ENCODE peak calls at places on chromosomes 5 and 9, in four cellular contexts. One of them, this sample, is unnamed.

GRCh38 chr9:128208386-128208785 is 5.2 kb downstream of the DNM1 start:
- DNase-seq in mesendoderm: no peak
- DNase-seq in A549: no peak
- DNase-seq in OCI-LY7: no peak
- DNase-seq in this sample: no peak

GRCh38 chr9:33737811-33738606 is 57.4 kb upstream of the PRSS3 start:
- DNase-seq in A549: peak; percentile 81
- DNase-seq in OCI-LY7: peak; percentile 54
- DNase-seq in mesendoderm: peak; percentile 81
- DNase-seq in this sample: peak; percentile 76

GRCh38 chr5:137412136-137412535 is 87.0 kb downstream of the SPOCK1 start:
- DNase-seq in mesendoderm: no peak
- DNase-seq in OCI-LY7: no peak
- DNase-seq in A549: no peak
- DNase-seq in this sample: no peak

GRCh38 chr9:99430301-99430700 is 208.2 kb downstream of the SEC61B start:
- DNase-seq in OCI-LY7: no peak
- DNase-seq in A549: no peak
- DNase-seq in mesendoderm: no peak
- DNase-seq in this sample: no peak

GRCh38 chr9:13268469-13268868 is 11.0 kb downstream of the MPDZ start:
- DNase-seq in OCI-LY7: no peak
- DNase-seq in mesendoderm: peak; percentile 46
- DNase-seq in A549: peak; percentile 54
- DNase-seq in this sample: no peak

GRCh38 chr9:100117316-100117715 is 18.3 kb downstream of the INVS start:
- DNase-seq in OCI-LY7: no peak
- DNase-seq in mesendoderm: no peak
- DNase-seq in A549: no peak
- DNase-seq in this sample: no peak

GRCh38 chr5:168793844-168794837 is 215.0 kb upstream of the PANK3 start:
- DNase-seq in A549: peak; percentile 10
- DNase-seq in OCI-LY7: no peak
- DNase-seq in mesendoderm: peak; percentile 27
- DNase-seq in this sample: peak; percentile 55

GRCh38 chr9:20562051-20562450 is 60.2 kb downstream of the MLLT3 start:
- DNase-seq in OCI-LY7: no peak
- DNase-seq in A549: no peak
- DNase-seq in mesendoderm: no peak
- DNase-seq in this sample: no peak

GRCh38 chr5:129696636-129697035 is 51.3 kb upstream of the MINAR2 start:
- DNase-seq in mesendoderm: peak; percentile 10
- DNase-seq in OCI-LY7: no peak
- DNase-seq in A549: no peak
- DNase-seq in this sample: no peak

GRCh38 chr5:116068028-116068632 is 16.7 kb upstream of the COMMD10 start:
- DNase-seq in mesendoderm: peak; percentile 37
- DNase-seq in OCI-LY7: peak; percentile 74
- DNase-seq in A549: peak; percentile 60
- DNase-seq in this sample: peak; percentile 82

GRCh38 chr9:27073841-27074728 is 34.9 kb upstream of the TEK start:
- DNase-seq in mesendoderm: no peak
- DNase-seq in OCI-LY7: no peak
- DNase-seq in A549: no peak
- DNase-seq in this sample: no peak

GRCh38 chr5:14676320-14676719 is 11.8 kb downstream of the OTULIN start:
- DNase-seq in OCI-LY7: no peak
- DNase-seq in mesendoderm: no peak
- DNase-seq in A549: no peak
- DNase-seq in this sample: no peak

GRCh38 chr5:67404261-67405100 is 207.9 kb upstream of the CD180 start:
- DNase-seq in A549: peak; percentile 86
- DNase-seq in mesendoderm: no peak
- DNase-seq in OCI-LY7: no peak
- DNase-seq in this sample: peak; percentile 53

GRCh38 chr9:19446361-19446861 is 37.6 kb downstream of the ACER2 start:
- DNase-seq in mesendoderm: no peak
- DNase-seq in OCI-LY7: no peak
- DNase-seq in A549: no peak
- DNase-seq in this sample: no peak

GRCh38 chr5:77133061-77133758 is 46.1 kb upstream of the ZBED3 start:
- DNase-seq in A549: peak; percentile 82
- DNase-seq in OCI-LY7: no peak
- DNase-seq in mesendoderm: no peak
- DNase-seq in this sample: peak; percentile 66

GRCh38 chr9:93087971-93088655 is 7.9 kb upstream of the CARD19 start:
- DNase-seq in mesendoderm: no peak
- DNase-seq in OCI-LY7: no peak
- DNase-seq in A549: no peak
- DNase-seq in this sample: peak; percentile 1

DNA sequence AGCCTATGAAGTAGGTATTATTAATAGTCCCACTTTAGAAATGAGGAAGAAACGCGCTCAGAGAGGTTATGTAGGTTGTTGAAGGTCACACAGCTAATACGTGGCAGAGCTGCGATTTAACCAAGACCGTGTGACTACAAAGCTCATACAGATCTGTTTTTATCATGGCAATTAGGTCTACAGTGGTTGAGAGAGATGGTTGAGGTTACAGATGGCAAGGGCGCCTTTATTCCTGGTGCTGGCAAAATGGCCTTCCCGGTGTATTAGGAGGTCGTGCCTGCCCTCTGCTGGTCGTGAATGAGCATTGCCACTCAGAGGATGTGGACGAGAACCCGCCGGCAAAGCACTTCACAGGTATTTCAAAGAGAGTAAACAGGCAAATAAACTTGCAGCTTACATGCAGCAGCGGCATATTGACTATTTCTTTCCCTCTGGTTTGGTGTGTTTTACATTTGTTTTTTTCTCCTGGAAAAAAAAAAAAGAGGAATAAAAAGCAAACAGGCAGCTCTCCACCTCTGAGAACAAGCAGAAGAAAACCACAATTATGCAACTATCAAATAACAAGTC is 65.3 kb upstream of the EGFLAM start:
- DNase-seq in A549: peak; percentile 62
- DNase-seq in OCI-LY7: peak; percentile 57
- DNase-seq in mesendoderm: peak; percentile 75
- DNase-seq in this sample: peak; percentile 84
- H3K4me2 ChIP-seq in A549: no peak overlapping the region
- H3K4me2 ChIP-seq in OCI-LY7: no peak overlapping the region
- H3K4me2 ChIP-seq in mesendoderm: no peak overlapping the region
- H3K4me2 ChIP-seq in this sample: no peak overlapping the region

GRCh38 chr9:114156311-114156657 is 947 bp downstream of the COL27A1 start:
- DNase-seq in A549: no peak
- DNase-seq in OCI-LY7: no peak
- DNase-seq in mesendoderm: no peak
- DNase-seq in this sample: peak; percentile 50

GRCh38 chr9:114157516-114158176 is 2.3 kb downstream of the COL27A1 start:
- DNase-seq in OCI-LY7: no peak
- DNase-seq in mesendoderm: no peak
- DNase-seq in A549: no peak
- DNase-seq in this sample: no peak

GRCh38 chr9:114156658-114157421 is 1.5 kb downstream of the COL27A1 start:
- DNase-seq in A549: peak; percentile 53
- DNase-seq in OCI-LY7: no peak
- DNase-seq in mesendoderm: peak; percentile 61
- DNase-seq in this sample: peak; percentile 89

GRCh38 chr9:114159562-114160145 is 4.3 kb downstream of the COL27A1 start:
- DNase-seq in OCI-LY7: no peak
- DNase-seq in A549: no peak
- DNase-seq in mesendoderm: no peak
- DNase-seq in this sample: no peak

DNA sequence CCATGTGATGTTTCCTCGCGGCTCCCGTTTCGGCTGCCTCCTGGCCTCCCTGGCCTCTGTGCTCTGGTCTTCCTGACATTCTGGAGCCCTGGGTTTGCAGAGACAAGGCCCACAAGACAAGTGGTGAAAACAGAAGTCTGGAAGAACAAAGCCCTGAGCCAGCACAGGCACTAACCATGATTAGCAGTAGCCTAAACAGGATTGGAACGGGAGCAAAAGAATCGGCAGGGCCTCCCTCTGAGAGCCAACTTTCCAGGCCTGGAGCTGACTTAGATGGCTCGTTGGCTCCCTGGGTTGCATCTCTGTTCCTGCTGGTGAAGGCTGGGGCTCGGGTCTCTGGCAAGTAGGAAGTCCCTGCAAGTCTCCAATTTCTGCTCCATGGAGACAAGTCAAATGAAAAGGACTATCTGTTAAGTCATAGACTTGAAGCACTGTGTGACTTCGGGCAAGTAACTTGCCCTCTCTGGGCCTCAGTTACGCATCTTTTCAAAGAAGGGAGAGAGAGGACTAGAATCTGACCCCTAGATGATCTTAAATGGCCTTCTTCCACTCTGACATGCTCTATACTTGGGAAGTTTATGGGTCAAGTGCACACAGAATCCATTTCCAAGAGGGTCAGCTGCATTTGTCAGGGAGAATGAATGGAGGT is 3.3 kb downstream of the COL27A1 start:
- DNase-seq in mesendoderm: peak; percentile 55
- DNase-seq in OCI-LY7: no peak
- DNase-seq in A549: no peak
- DNase-seq in this sample: no peak
- H3K4me1 ChIP-seq in mesendoderm: peaks cover 21% of the 10 kb centered on the region
- H3K4me1 ChIP-seq in OCI-LY7: no peaks in the 10 kb centered on the region
- H3K4me1 ChIP-seq in A549: peaks cover 35% of the 10 kb centered on the region
- H3K4me1 ChIP-seq in this sample: peaks cover 63% of the 10 kb centered on the region

DNA sequence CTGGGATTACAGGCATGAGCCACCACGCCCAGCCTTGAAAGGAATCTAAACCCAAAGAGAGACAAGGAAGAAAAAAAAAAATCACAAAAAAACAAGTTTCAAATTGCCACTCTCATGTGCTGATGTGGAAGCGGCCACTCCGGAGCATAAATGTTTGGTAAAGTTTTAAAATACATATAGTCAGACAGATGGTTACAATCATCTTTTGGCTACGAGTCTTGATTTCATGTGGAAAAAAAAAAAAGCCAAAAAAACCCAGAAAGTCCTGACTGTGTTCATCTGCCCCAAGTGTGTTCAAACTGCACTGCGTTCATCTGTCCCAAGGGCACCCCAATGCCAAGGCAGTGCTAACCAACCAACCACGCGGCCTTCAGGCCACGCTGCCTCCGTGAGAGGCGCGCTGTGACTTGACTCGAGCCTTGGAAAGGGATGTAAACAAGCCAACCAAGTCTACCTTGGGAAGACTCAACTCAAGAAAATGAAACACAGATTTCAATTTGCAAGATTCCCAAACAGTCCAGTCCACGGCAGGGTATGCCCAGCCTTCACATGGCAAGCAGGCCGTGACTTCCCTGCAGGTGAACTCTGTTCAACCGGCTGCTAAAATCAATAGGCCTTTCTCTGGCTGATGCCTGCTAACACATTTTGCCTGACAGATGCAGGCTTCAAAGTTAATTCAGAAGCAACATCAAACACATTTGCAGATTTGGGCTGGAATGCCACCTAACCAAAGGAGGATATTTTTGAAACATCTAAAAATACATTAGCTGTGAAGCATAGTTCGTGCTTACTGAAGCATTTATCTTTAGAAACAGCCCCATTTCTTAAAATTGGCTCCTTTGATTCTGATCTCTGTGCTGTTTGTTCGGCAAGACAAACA is 126.9 kb downstream of the MYO10 start:
- DNase-seq in OCI-LY7: no peak
- DNase-seq in A549: no peak
- DNase-seq in mesendoderm: no peak
- DNase-seq in this sample: no peak
- H3K4me2 ChIP-seq in OCI-LY7: no peak overlapping the region
- H3K4me2 ChIP-seq in A549: peak overlapping the region; percentile 37
- H3K4me2 ChIP-seq in mesendoderm: no peak overlapping the region
- H3K4me2 ChIP-seq in this sample: peak overlapping the region; percentile 26

GRCh38 chr9:129478461-129478860 is 142.4 kb downstream of the C9orf50 start:
- DNase-seq in A549: no peak
- DNase-seq in OCI-LY7: no peak
- DNase-seq in mesendoderm: no peak
- DNase-seq in this sample: no peak
- H3K4me1 ChIP-seq in A549: peaks cover 63% of the 10 kb centered on the region
- H3K4me1 ChIP-seq in OCI-LY7: no peaks in the 10 kb centered on the region
- H3K4me1 ChIP-seq in mesendoderm: peaks cover 8% of the 10 kb centered on the region
- H3K4me1 ChIP-seq in this sample: peaks cover 42% of the 10 kb centered on the region

GRCh38 chr9:109409998-109410397 is 88.1 kb downstream of the PTPN3 start:
- DNase-seq in mesendoderm: peak; percentile 86
- DNase-seq in A549: peak; percentile 18
- DNase-seq in OCI-LY7: no peak
- DNase-seq in this sample: peak; percentile 15
- H3K4me2 ChIP-seq in mesendoderm: no peak overlapping the region
- H3K4me2 ChIP-seq in A549: no peak overlapping the region
- H3K4me2 ChIP-seq in OCI-LY7: no peak overlapping the region
- H3K4me2 ChIP-seq in this sample: no peak overlapping the region

DNA sequence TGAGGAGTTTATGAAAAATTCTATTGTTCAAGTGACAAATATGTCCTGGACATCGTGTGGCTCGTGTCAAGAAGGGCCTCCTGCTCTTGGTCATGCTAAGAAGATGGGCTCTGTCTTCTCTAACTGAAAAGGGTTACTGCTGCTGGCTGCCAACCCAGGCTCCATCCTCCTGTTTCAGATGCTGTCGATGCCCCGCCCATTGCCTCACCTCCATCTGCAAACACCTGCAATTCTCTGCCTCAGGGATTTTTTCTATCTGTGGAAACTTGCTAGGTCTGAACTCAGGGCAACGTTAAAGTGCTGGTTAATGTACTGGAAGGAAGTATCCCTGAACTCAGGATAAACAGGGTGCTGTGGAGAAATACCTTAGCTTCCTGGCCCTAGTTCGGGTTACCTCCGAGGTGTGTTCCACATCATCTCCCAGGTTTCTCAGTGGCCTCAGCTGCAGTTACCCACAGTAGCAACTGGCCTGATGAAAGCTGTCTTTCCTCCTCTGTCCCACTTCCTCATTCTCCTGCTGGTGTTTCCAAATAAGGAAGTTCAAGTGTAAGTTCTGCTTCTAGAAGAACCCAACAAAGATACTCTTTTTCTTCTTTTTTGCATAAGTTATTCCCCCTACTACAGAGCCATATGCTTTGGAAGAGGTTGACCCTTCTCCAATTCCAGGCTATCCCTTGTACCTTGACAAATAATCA is 151.7 kb upstream of the SMIM23 start:
- DNase-seq in OCI-LY7: peak; percentile 27
- DNase-seq in mesendoderm: no peak
- DNase-seq in A549: no peak
- DNase-seq in this sample: no peak
- H3K4me1 ChIP-seq in OCI-LY7: peaks cover 15% of the 10 kb centered on the region
- H3K4me1 ChIP-seq in mesendoderm: no peaks in the 10 kb centered on the region
- H3K4me1 ChIP-seq in A549: no peaks in the 10 kb centered on the region
- H3K4me1 ChIP-seq in this sample: no peaks in the 10 kb centered on the region

GRCh38 chr5:127235136-127235535 is 55.5 kb upstream of the MEGF10 start:
- DNase-seq in mesendoderm: no peak
- DNase-seq in OCI-LY7: no peak
- DNase-seq in A549: no peak
- DNase-seq in this sample: no peak
- H3K4me2 ChIP-seq in mesendoderm: no peak overlapping the region
- H3K4me2 ChIP-seq in OCI-LY7: no peak overlapping the region
- H3K4me2 ChIP-seq in A549: no peak overlapping the region
- H3K4me2 ChIP-seq in this sample: no peak overlapping the region

This sample was measured in hepatocyte.